ENCODE peak calls at places on chromosome 10, in ten cellular contexts. One of them, this sample, is unnamed.

GRCh38 chr10:78408671-78409472 is 375.2 kb downstream of the RPS24 start:
- DNase-seq in activated T-cell treated with anti-CD3 and anti-CD28 coated beads, Interleukin-2, amount 50 U/mL, for 72 hours: no peak
- DNase-seq in HFF-Myc: no peak
- DNase-seq in stimulated activated CD4-positive, alpha-beta T cell treated with anti-CD3 and anti-CD28 coated beads, Interleukin-15, amount 100 ng/mL, for 24 hours: no peak
- DNase-seq in lower leg skin: peak
- DNase-seq in HuH-7: no peak
- DNase-seq in testis: peak
- DNase-seq in tibial artery: peak
- DNase-seq in Daoy: peak
- DNase-seq in cardiac muscle cell: peak
- DNase-seq in this sample: no peak

GRCh38 chr10:613217-613616 is 76.3 kb downstream of the DIP2C start:
- DNase-seq in stimulated activated CD4-positive, alpha-beta T cell treated with anti-CD3 and anti-CD28 coated beads, Interleukin-15, amount 100 ng/mL, for 24 hours: no peak
- DNase-seq in tibial artery: peak
- DNase-seq in activated T-cell treated with anti-CD3 and anti-CD28 coated beads, Interleukin-2, amount 50 U/mL, for 72 hours: no peak
- DNase-seq in HuH-7: no peak
- DNase-seq in cardiac muscle cell: no peak
- DNase-seq in HFF-Myc: no peak
- DNase-seq in Daoy: no peak
- DNase-seq in testis: no peak
- DNase-seq in lower leg skin: no peak
- DNase-seq in this sample: no peak

GRCh38 chr10:77455538-77455937 is 182.1 kb downstream of the KCNMA1 start:
- DNase-seq in Daoy: no peak
- DNase-seq in lower leg skin: no peak
- DNase-seq in cardiac muscle cell: no peak
- DNase-seq in tibial artery: no peak
- DNase-seq in stimulated activated CD4-positive, alpha-beta T cell treated with anti-CD3 and anti-CD28 coated beads, Interleukin-15, amount 100 ng/mL, for 24 hours: no peak
- DNase-seq in testis: no peak
- DNase-seq in HuH-7: no peak
- DNase-seq in activated T-cell treated with anti-CD3 and anti-CD28 coated beads, Interleukin-2, amount 50 U/mL, for 72 hours: no peak
- DNase-seq in HFF-Myc: no peak
- DNase-seq in this sample: no peak

GRCh38 chr10:21171936-21172773 is 275.0 kb upstream of the NEBL start:
- DNase-seq in testis: no peak
- DNase-seq in HuH-7: peak
- DNase-seq in stimulated activated CD4-positive, alpha-beta T cell treated with anti-CD3 and anti-CD28 coated beads, Interleukin-15, amount 100 ng/mL, for 24 hours: no peak
- DNase-seq in activated T-cell treated with anti-CD3 and anti-CD28 coated beads, Interleukin-2, amount 50 U/mL, for 72 hours: no peak
- DNase-seq in Daoy: no peak
- DNase-seq in cardiac muscle cell: no peak
- DNase-seq in HFF-Myc: no peak
- DNase-seq in lower leg skin: no peak
- DNase-seq in tibial artery: no peak
- DNase-seq in this sample: no peak

GRCh38 chr10:97814996-97815395 is 34.6 kb upstream of the GOLGA7B start:
- DNase-seq in cardiac muscle cell: no peak
- DNase-seq in testis: no peak
- DNase-seq in Daoy: no peak
- DNase-seq in HuH-7: no peak
- DNase-seq in HFF-Myc: no peak
- DNase-seq in activated T-cell treated with anti-CD3 and anti-CD28 coated beads, Interleukin-2, amount 50 U/mL, for 72 hours: no peak
- DNase-seq in stimulated activated CD4-positive, alpha-beta T cell treated with anti-CD3 and anti-CD28 coated beads, Interleukin-15, amount 100 ng/mL, for 24 hours: no peak
- DNase-seq in lower leg skin: no peak
- DNase-seq in tibial artery: no peak
- DNase-seq in this sample: no peak

GRCh38 chr10:110393866-110394265 is 89.1 kb upstream of the SMNDC1 start:
- DNase-seq in activated T-cell treated with anti-CD3 and anti-CD28 coated beads, Interleukin-2, amount 50 U/mL, for 72 hours: no peak
- DNase-seq in HFF-Myc: no peak
- DNase-seq in lower leg skin: no peak
- DNase-seq in tibial artery: no peak
- DNase-seq in Daoy: no peak
- DNase-seq in stimulated activated CD4-positive, alpha-beta T cell treated with anti-CD3 and anti-CD28 coated beads, Interleukin-15, amount 100 ng/mL, for 24 hours: no peak
- DNase-seq in HuH-7: no peak
- DNase-seq in cardiac muscle cell: no peak
- DNase-seq in testis: no peak
- DNase-seq in this sample: no peak

GRCh38 chr10:52115823-52116222 is 198.3 kb upstream of the DKK1 start:
- DNase-seq in HuH-7: no peak
- DNase-seq in testis: no peak
- DNase-seq in activated T-cell treated with anti-CD3 and anti-CD28 coated beads, Interleukin-2, amount 50 U/mL, for 72 hours: no peak
- DNase-seq in stimulated activated CD4-positive, alpha-beta T cell treated with anti-CD3 and anti-CD28 coated beads, Interleukin-15, amount 100 ng/mL, for 24 hours: no peak
- DNase-seq in cardiac muscle cell: no peak
- DNase-seq in HFF-Myc: peak
- DNase-seq in tibial artery: no peak
- DNase-seq in Daoy: peak
- DNase-seq in lower leg skin: no peak
- DNase-seq in this sample: no peak

GRCh38 chr10:113018034-113018433 is 68.0 kb downstream of the TCF7L2 start:
- DNase-seq in HuH-7: no peak
- DNase-seq in HFF-Myc: no peak
- DNase-seq in stimulated activated CD4-positive, alpha-beta T cell treated with anti-CD3 and anti-CD28 coated beads, Interleukin-15, amount 100 ng/mL, for 24 hours: no peak
- DNase-seq in cardiac muscle cell: no peak
- DNase-seq in tibial artery: no peak
- DNase-seq in Daoy: no peak
- DNase-seq in lower leg skin: no peak
- DNase-seq in activated T-cell treated with anti-CD3 and anti-CD28 coated beads, Interleukin-2, amount 50 U/mL, for 72 hours: no peak
- DNase-seq in testis: no peak
- DNase-seq in this sample: no peak

GRCh38 chr10:47024399-47025252 is 113.4 kb downstream of the PTPN20 start:
- DNase-seq in stimulated activated CD4-positive, alpha-beta T cell treated with anti-CD3 and anti-CD28 coated beads, Interleukin-15, amount 100 ng/mL, for 24 hours: peak
- DNase-seq in HFF-Myc: no peak
- DNase-seq in cardiac muscle cell: peak
- DNase-seq in activated T-cell treated with anti-CD3 and anti-CD28 coated beads, Interleukin-2, amount 50 U/mL, for 72 hours: peak
- DNase-seq in HuH-7: peak
- DNase-seq in tibial artery: peak
- DNase-seq in testis: peak
- DNase-seq in lower leg skin: peak
- DNase-seq in Daoy: peak
- DNase-seq in this sample: peak